ENCODE peak calls at places on chromosomes 12 and 14, in eight cellular contexts. G is tibial nerve, R is colonic mucosa, N is cardiac muscle cell, Q is GM12878, D is Peyer's patch, B is OCI-LY7, A is ovary. S is an unnamed sample.

GRCh38 chr12:95323204-95323603 is 105.6 kb downstream of the VEZT start:
- DNase-seq in R (no peak), G (no peak), A (no peak), Q (no peak), N (no peak), D (no peak), B (no peak), S (no peak)

GRCh38 chr14:99230271-99231141 is 41.5 kb downstream of the BCL11B start:
- DNase-seq in B (no peak), D (no peak), A (no peak), N (no peak), R (no peak), Q (no peak), G (no peak), S (no peak)

GRCh38 chr12:127559349-127560040 is 707.5 kb upstream of the TMEM132C start:
- DNase-seq in R (peak; percentile 31), N (peak; percentile 44), G (no peak), B (peak; percentile 56), A (no peak), D (no peak), Q (peak; percentile 11), S (no peak)

GRCh38 chr14:102490456-102490855 is 19.1 kb downstream of the ANKRD9 start:
- DNase-seq in G (no peak), A (no peak), B (no peak), N (no peak), D (peak; percentile 30), Q (no peak), R (no peak), S (peak; percentile 58)

GRCh38 chr12:109065154-109065852 is 12.9 kb downstream of the USP30 start:
- DNase-seq in Q (no peak), N (no peak), B (no peak), R (peak; percentile 81), G (no peak), A (no peak), D (peak; percentile 61), S (no peak)

GRCh38 chr12:64177001-64177400 is 45.1 kb downstream of the KICS2 start:
- DNase-seq in N (no peak), D (no peak), G (no peak), A (no peak), R (no peak), Q (no peak), B (no peak), S (no peak)

GRCh38 chr14:69260979-69261605 is 1.1 kb downstream of the GALNT16 start:
- DNase-seq in B (peak; percentile 55), N (no peak), R (peak; percentile 29), A (no peak), Q (no peak), D (peak; percentile 74), G (no peak), S (no peak)

GRCh38 chr12:1933342-1933992 is 15.0 kb upstream of the CACNA2D4 start:
- DNase-seq in Q (no peak), B (peak; percentile 27), G (no peak), D (no peak), A (no peak), N (no peak), R (peak; percentile 16), S (peak; percentile 44)

GRCh38 chr14:70011098-70011497 is 131.9 kb downstream of the SMOC1 start:
- DNase-seq in G (no peak), D (no peak), A (no peak), R (no peak), B (no peak), N (no peak), Q (no peak), S (no peak)

GRCh38 chr14:73714656-73715081 is 485 bp upstream of the PNMA1 start:
- DNase-seq in R (no peak), N (peak; percentile 31), Q (no peak), G (no peak), A (peak; percentile 32), B (no peak), D (no peak), S (no peak)

GRCh38 chr12:76927170-76927784 is 48.5 kb upstream of the CSRP2 start:
- DNase-seq in G (no peak), N (peak; percentile 72), Q (no peak), R (peak; percentile 50), B (peak; percentile 43), A (no peak), D (no peak), S (no peak)

GRCh38 chr12:92147491-92147890 is 1.8 kb upstream of the BTG1 start:
- DNase-seq in N (no peak), R (no peak), Q (no peak), B (no peak), A (no peak), D (no peak), G (no peak), S (no peak)

GRCh38 chr14:91063119-91063518 is 2.7 kb upstream of the RPS6KA5 start:
- DNase-seq in G (no peak), B (peak; percentile 81), D (no peak), R (no peak), Q (peak; percentile 60), A (no peak), N (peak; percentile 6), S (no peak)

GRCh38 chr12:49094104-49094948 is at the start of gene DHH:
- DNase-seq in D (peak; percentile 55), R (no peak), B (no peak), Q (no peak), A (no peak), G (no peak), N (peak; percentile 16), S (peak; percentile 74)

GRCh38 chr14:75132374-75133086 is 5.7 kb upstream of the NEK9 start:
- DNase-seq in A (no peak), B (peak; percentile 82), N (peak; percentile 87), D (no peak), G (no peak), R (peak; percentile 78), Q (peak; percentile 66), S (no peak)

GRCh38 chr12:108390495-108391203 is 51.5 kb upstream of the CMKLR1 start:
- DNase-seq in R (no peak), D (no peak), N (no peak), B (no peak), Q (no peak), G (no peak), A (no peak), S (no peak)

GRCh38 chr14:64544607-64545312 is 4.2 kb downstream of the HSPA2 start:
- DNase-seq in G (no peak), D (no peak), N (no peak), A (no peak), B (no peak), R (no peak), Q (no peak), S (no peak)
- H3K4me3 ChIP-seq in G (no peak overlapping the region), D (no peak overlapping the region), N (no peak overlapping the region), A (no peak overlapping the region), B (no peak overlapping the region), R (peak overlapping the region; percentile 10), Q (no peak overlapping the region), S (no peak overlapping the region)

GRCh38 chr14:63045612-63046320 is 508 bp upstream of the KCNH5 start:
- DNase-seq in A (peak; percentile 12), N (peak; percentile 36), Q (no peak), G (no peak), R (no peak), B (no peak), D (peak; percentile 41), S (peak; percentile 65)

GRCh38 chr14:63051966-63052365 is 6.7 kb upstream of the KCNH5 start:
- DNase-seq in Q (no peak), R (no peak), G (no peak), B (no peak), D (no peak), N (no peak), A (no peak), S (no peak)

GRCh38 chr14:63046339-63047268 is 1.3 kb upstream of the KCNH5 start:
- DNase-seq in G (no peak), B (no peak), D (no peak), R (no peak), Q (no peak), N (no peak), A (no peak), S (no peak)

GRCh38 chr14:63050694-63051093 is 5.4 kb upstream of the KCNH5 start:
- DNase-seq in R (no peak), D (no peak), A (no peak), N (no peak), G (no peak), Q (no peak), B (no peak), S (no peak)

DNA sequence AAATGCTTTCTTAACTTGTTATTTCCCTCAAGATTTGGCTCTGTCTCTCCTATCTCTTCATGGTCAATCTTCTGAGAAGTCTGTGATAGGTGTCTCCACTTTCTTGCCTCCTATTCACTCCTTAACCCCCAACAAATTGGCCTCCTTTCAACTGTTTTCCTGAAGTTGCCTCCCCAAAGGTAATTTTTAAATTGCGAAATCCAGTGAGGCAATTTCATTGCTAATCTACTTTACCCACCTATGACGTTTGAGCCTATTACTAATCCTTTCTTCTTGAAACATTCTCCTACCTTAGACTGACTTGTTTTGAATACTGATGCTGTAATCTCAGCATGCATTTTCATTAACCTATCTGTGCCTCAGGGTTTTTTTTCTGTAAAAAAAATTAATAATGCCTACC is 6.0 kb upstream of the KCNH5 start:
- DNase-seq in Q (no peak), N (no peak), A (no peak), G (no peak), B (no peak), D (no peak), R (no peak), S (no peak)
- H3K4me1 ChIP-seq in Q (no peaks in the 10 kb centered on the region), N (no peaks in the 10 kb centered on the region), A (peaks cover under 1% of the 10 kb centered on the region), G (peaks cover 1% of the 10 kb centered on the region), B (no peaks in the 10 kb centered on the region), D (no peaks in the 10 kb centered on the region), R (no peaks in the 10 kb centered on the region), S (no peaks in the 10 kb centered on the region)

DNA sequence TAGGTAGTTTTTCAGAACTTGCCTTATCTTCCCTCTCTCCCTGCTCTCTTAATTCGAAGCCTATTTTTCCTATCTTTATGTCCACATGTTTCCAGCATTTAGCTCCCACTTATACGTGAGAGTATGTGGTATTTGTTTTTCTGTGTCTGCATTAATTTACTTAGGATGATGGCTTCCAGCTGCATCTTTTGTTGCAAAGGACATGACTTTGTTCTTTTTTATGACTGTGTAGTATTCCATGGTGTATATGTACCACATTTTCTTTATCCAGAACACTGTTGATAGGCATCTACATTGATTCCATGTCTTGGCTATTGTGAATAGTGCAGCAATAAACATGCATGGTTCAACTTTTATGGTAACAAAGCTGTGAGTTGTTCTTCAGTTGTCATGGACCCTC is 7.8 kb upstream of the CLEC2D start:
- DNase-seq in G (no peak), Q (no peak), R (no peak), D (no peak), B (no peak), N (no peak), A (no peak), S (no peak)
- H3K36me3 ChIP-seq in G (no peaks in the 10 kb centered on the region), Q (no peaks in the 10 kb centered on the region), R (no peaks in the 10 kb centered on the region), D (no peaks in the 10 kb centered on the region), B (peaks cover 98% of the 10 kb centered on the region), N (peaks cover 23% of the 10 kb centered on the region), A (no peaks in the 10 kb centered on the region), S (peaks cover 28% of the 10 kb centered on the region)

DNA sequence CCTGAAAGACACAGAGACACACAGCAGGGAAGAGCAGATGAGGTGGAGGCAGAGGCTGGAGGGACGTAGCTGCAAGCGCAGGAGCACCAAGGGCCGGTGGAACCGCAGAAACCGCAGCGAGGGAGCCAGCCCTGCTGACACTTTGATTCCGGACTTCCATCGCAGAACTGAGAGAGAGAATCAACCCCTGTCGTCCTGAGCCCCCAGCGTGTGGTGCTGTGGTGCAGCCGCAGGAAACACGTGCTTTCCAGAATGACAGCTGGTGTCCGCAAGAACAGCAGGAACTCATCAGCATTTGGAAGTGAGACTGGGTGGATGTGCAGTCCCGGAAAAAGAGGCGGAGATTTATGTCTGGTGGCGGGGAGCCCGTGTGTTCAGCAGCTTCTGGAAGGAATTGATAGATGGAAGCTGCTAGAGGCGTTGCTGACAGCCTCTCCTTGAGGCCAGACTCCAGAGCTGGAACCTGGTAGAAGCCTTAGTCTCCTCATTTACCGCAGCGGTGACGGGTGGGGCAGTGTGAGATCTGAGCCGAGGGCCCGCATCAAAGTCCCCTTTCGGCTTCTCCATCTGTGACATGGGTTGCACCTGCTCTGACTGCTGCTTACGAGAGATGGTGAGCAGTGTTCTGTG is 21.9 kb upstream of the KLC1 start:
- DNase-seq in A (peak; percentile 76), G (peak; percentile 58), D (peak; percentile 68), Q (peak; percentile 62), R (peak; percentile 80), N (peak; percentile 96), B (peak; percentile 65), S (peak; percentile 69)
- H3K4me3 ChIP-seq in A (no peak overlapping the region), G (peak overlapping the region; percentile 19), D (peak overlapping the region; percentile 15), Q (peak overlapping the region; percentile 58), R (peak overlapping the region; percentile 11), N (no peak overlapping the region), B (no peak overlapping the region), S (peak overlapping the region; percentile 17)

S was measured in upper lobe of right lung.